ENCODE peak calls at places on chromosome 5, in six cellular contexts. W, K, F, X, D and R are unnamed samples.

GRCh38 chr5:167049043-167049663 is 1242.3 kb upstream of the WWC1 start:
- DNase-seq in D (no peak), K (peak), X (no peak), W (no peak), F (no peak), R (peak)

GRCh38 chr5:111099058-111099778 is 7.1 kb downstream of the WDR36 start:
- DNase-seq in F (no peak), K (no peak), X (no peak), W (peak), D (no peak), R (no peak)

GRCh38 chr5:141708016-141708415 is 26.0 kb upstream of the ARAP3 start:
- DNase-seq in X (no peak), D (no peak), W (no peak), F (no peak), K (no peak), R (no peak)

GRCh38 chr5:93604119-93604963 is 21.3 kb downstream of the NR2F1 start:
- DNase-seq in F (no peak), W (no peak), X (no peak), K (no peak), D (no peak), R (peak)

GRCh38 chr5:83494102-83494620 is 22.6 kb downstream of the VCAN start:
- DNase-seq in X (no peak), K (no peak), D (no peak), F (no peak), W (no peak), R (peak)

GRCh38 chr5:134027203-134027582 is 22.4 kb upstream of the VDAC1 start:
- DNase-seq in F (no peak), K (no peak), X (no peak), D (no peak), W (no peak), R (no peak)

GRCh38 chr5:179263391-179264052 is 81.7 kb downstream of the ADAMTS2 start:
- DNase-seq in W (no peak), X (no peak), F (no peak), K (no peak), D (no peak), R (no peak)

GRCh38 chr5:177433658-177434217 is 7.3 kb downstream of the GRK6 start:
- DNase-seq in F (no peak), D (no peak), K (no peak), X (no peak), W (no peak), R (no peak)

GRCh38 chr5:136022965-136023364 is 5.8 kb upstream of the TGFBI start:
- DNase-seq in W (no peak), X (no peak), F (no peak), K (no peak), D (no peak), R (no peak)

GRCh38 chr5:2015961-2016360 is 133.2 kb upstream of the IRX4 start:
- DNase-seq in D (no peak), K (no peak), F (no peak), W (no peak), X (no peak), R (no peak)